ENCODE peak calls at places on chromosome 22, in six cellular contexts. A is K562, L is HCT116, O is HepG2, V is GM12878, N is H1. R is an unnamed sample.

GRCh38 chr22:48474881-48475280 is 1352.8 kb downstream of the BRD1 start:
- DNase-seq in A (no peak), L (no peak), O (no peak), V (no peak), N (no peak), R (no peak)

GRCh38 chr22:35205956-35206355 is 51.3 kb upstream of the HMGXB4 start:
- DNase-seq in A (no peak), L (no peak), O (no peak), V (no peak), N (no peak), R (no peak)

GRCh38 chr22:26593763-26594162 is 3.8 kb upstream of the TPST2 start:
- DNase-seq in A (no peak), L (no peak), O (no peak), V (no peak), N (no peak), R (no peak)

GRCh38 chr22:32622004-32622761 is 147.6 kb downstream of the FBXO7 start:
- DNase-seq in A (no peak), L (no peak), O (peak), V (no peak), N (peak), R (peak)

GRCh38 chr22:17627961-17628303 is 617 bp downstream of the ATP6V1E1 start:
- DNase-seq in A (no peak), L (no peak), O (no peak), V (no peak), N (no peak), R (no peak)

GRCh38 chr22:30717331-30717921 is 22.8 kb downstream of the OSBP2 start:
- DNase-seq in A (no peak), L (peak), O (peak), V (no peak), N (no peak), R (no peak)

GRCh38 chr22:18103527-18104269 is 6.9 kb upstream of the TUBA8 start:
- DNase-seq in A (no peak), L (no peak), O (no peak), V (peak), N (no peak), R (no peak)

GRCh38 chr22:30933457-30933856 is 35.1 kb downstream of the MORC2 start:
- DNase-seq in A (no peak), L (no peak), O (no peak), V (no peak), N (no peak), R (no peak)

GRCh38 chr22:44668190-44668885 is 33.7 kb upstream of the PRR5 start:
- DNase-seq in A (peak), L (no peak), O (no peak), V (no peak), N (peak), R (no peak)

GRCh38 chr22:40449676-40450035 is 79.3 kb downstream of the SGSM3 start:
- DNase-seq in A (no peak), L (no peak), O (no peak), V (no peak), N (no peak), R (no peak)

GRCh38 chr22:44340271-44341239 is 27.8 kb upstream of the SHISAL1 start:
- DNase-seq in A (no peak), L (no peak), O (no peak), V (no peak), N (no peak), R (no peak)

GRCh38 chr22:45251828-45252227 is 11.1 kb upstream of the KIAA0930 start:
- DNase-seq in A (no peak), L (no peak), O (no peak), V (no peak), N (no peak), R (no peak)

GRCh38 chr22:38567531-38568245 is 2.3 kb downstream of the DMC1 start:
- DNase-seq in A (no peak), L (no peak), O (no peak), V (no peak), N (peak), R (no peak)

GRCh38 chr22:45335021-45335818 is 25.5 kb downstream of the FAM118A start:
- DNase-seq in A (no peak), L (no peak), O (no peak), V (no peak), N (peak), R (no peak)

GRCh38 chr22:30438559-30438958 is 13.0 kb downstream of the MTFP1 start:
- DNase-seq in A (no peak), L (no peak), O (no peak), V (no peak), N (no peak), R (no peak)

GRCh38 chr22:17928391-17928790 is 96.0 kb downstream of the MICAL3 start:
- DNase-seq in A (no peak), L (no peak), O (no peak), V (no peak), N (no peak), R (no peak)

GRCh38 chr22:38823076-38823475 is 20.8 kb downstream of the NPTXR start:
- DNase-seq in A (no peak), L (no peak), O (no peak), V (no peak), N (no peak), R (no peak)

GRCh38 chr22:32175751-32176644 is 16.9 kb upstream of the C22orf42 start:
- DNase-seq in A (no peak), L (no peak), O (no peak), V (no peak), N (peak), R (peak)

GRCh38 chr22:46501701-46502100 is 35.7 kb downstream of the CELSR1 start:
- DNase-seq in A (no peak), L (no peak), O (no peak), V (no peak), N (no peak), R (no peak)

GRCh38 chr22:39178206-39179111 is 26.0 kb upstream of the CBX7 start:
- DNase-seq in A (no peak), L (no peak), O (no peak), V (no peak), N (no peak), R (no peak)

GRCh38 chr22:43182726-43183125 is 4.2 kb downstream of the TTLL12 start:
- DNase-seq in A (no peak), L (no peak), O (no peak), V (no peak), N (no peak), R (no peak)

GRCh38 chr22:35910013-35910860 is 118.4 kb downstream of the RBFOX2 start:
- DNase-seq in A (no peak), L (no peak), O (no peak), V (no peak), N (no peak), R (no peak)

GRCh38 chr22:37674951-37675929 is at the start of gene LGALS1:
- DNase-seq in A (peak), L (peak), O (peak), V (no peak), N (peak), R (no peak)

GRCh38 chr22:25564320-25564978 is at the start of gene GRK3:
- DNase-seq in A (peak), L (peak), O (no peak), V (no peak), N (peak), R (peak)

GRCh38 chr22:25563757-25564319 is 637 bp upstream of the GRK3 start:
- DNase-seq in A (no peak), L (no peak), O (peak), V (no peak), N (no peak), R (no peak)

GRCh38 chr22:25567305-25567704 is 2.8 kb downstream of the GRK3 start:
- DNase-seq in A (no peak), L (no peak), O (no peak), V (no peak), N (no peak), R (no peak)

GRCh38 chr22:25564979-25565677 is 653 bp downstream of the GRK3 start:
- DNase-seq in A (no peak), L (no peak), O (no peak), V (no peak), N (peak), R (peak)

GRCh38 chr22:25566812-25567211 is 2.3 kb downstream of the GRK3 start:
- DNase-seq in A (no peak), L (no peak), O (no peak), V (no peak), N (no peak), R (no peak)
- H3K4me3 ChIP-seq in A (no peak), L (no peak), O (no peak), V (peak), N (no peak), R (no peak)

GRCh38 chr22:28798810-28799124 is 1.6 kb downstream of the XBP1 start:
- DNase-seq in A (no peak), L (no peak), O (no peak), V (no peak), N (no peak), R (no peak)

GRCh38 chr22:28799125-28799833 is 1.1 kb downstream of the XBP1 start:
- DNase-seq in A (peak), L (peak), O (peak), V (no peak), N (no peak), R (no peak)

GRCh38 chr22:28795071-28795693 is 5.2 kb downstream of the XBP1 start:
- DNase-seq in A (no peak), L (no peak), O (no peak), V (no peak), N (no peak), R (no peak)

GRCh38 chr22:28793976-28794584 is 6.3 kb downstream of the XBP1 start:
- DNase-seq in A (no peak), L (no peak), O (no peak), V (no peak), N (no peak), R (no peak)

GRCh38 chr22:28795932-28796856 is 4.2 kb downstream of the XBP1 start:
- DNase-seq in A (no peak), L (no peak), O (no peak), V (no peak), N (no peak), R (no peak)
- TF ChIP-seq ZNF274 in A (no peak), L (no peak), O (no peak), V (no peak), N (no peak), R (no peak)

GRCh38 chr22:20031732-20032406 is 11.0 kb downstream of the TANGO2 start:
- DNase-seq in A (no peak), L (no peak), O (no peak), V (no peak), N (no peak), R (no peak)
- H3K4me3 ChIP-seq in A (no peak), L (no peak), O (no peak), V (no peak), N (no peak), R (no peak)

DNA sequence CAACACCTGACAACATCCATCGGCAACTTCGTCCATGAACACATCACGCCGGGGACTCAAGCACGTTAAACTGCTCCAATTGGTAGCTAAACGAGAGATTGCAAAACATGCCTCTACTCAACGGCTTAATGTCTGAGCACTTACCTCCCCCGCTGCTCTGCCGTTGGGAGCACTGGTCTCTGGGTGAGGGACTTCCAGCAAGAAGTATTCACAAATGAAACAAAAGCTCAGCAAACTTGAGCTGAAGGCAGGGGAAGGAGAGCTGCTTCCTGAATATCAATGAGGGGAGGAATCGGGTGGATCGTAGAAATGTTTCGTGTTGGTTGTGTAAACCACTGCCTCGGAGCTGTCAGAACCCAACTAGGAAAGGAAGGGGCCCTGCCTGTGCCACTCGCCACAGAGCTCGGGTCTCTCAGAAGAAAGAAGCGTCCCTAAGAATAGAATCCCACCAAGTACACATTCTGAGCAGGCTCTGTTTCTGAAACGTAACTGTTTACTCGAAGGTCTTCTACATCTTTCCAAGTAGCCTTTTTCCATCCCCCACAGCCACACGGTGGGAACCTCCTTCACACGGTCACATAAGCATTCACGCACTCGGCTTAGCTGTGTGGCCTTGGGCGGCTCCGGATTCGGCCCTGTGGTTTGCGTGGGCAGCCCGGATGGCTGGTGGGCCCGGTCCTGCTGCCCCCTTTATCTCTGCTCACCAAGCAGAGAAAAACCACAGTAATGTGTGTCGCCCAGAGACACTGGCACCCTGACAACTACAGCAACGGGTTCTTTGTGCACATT is at the start of gene MLC1:
- DNase-seq in A (peak), L (no peak), O (no peak), V (no peak), N (no peak), R (peak)
- TF ChIP-seq ZNF274 in A (no peak), L (no peak), O (no peak), V (no peak), N (no peak), R (no peak)